ENCODE peak calls at places on chromosome 5, in eight cellular contexts. P is GM23248, E is aorta, X is astrocyte, J is brain microvascular endothelial cell, I is fibroblast of lung, M is left ventricle myocardium inferior, V is ovary. B is an unnamed sample. For H3K36me3, the result is how much of the 10 kb centered on the place peaks cover.

GRCh38 chr5:109961755-109962154 is 272.0 kb downstream of the MAN2A1 start:
- DNase-seq in M (no peak), X (no peak), P (no peak), I (no peak), J (no peak), V (no peak), E (no peak), B (no peak)

GRCh38 chr5:113065626-113066025 is 89.0 kb downstream of the DCP2 start:
- DNase-seq in M (no peak), P (no peak), E (no peak), V (no peak), X (no peak), J (no peak), I (no peak), B (no peak)

GRCh38 chr5:133514456-133514855 is 97.9 kb downstream of the FSTL4 start:
- DNase-seq in M (no peak), P (no peak), E (no peak), X (no peak), V (no peak), J (no peak), I (no peak), B (no peak)

GRCh38 chr5:117752403-117752802 is 1177.8 kb upstream of the SEMA6A start:
- DNase-seq in J (no peak), E (no peak), P (no peak), V (no peak), I (no peak), X (no peak), M (no peak), B (no peak)

GRCh38 chr5:57002959-57003485 is 51.1 kb upstream of the MIER3 start:
- DNase-seq in E (no peak), M (no peak), P (no peak), X (no peak), V (no peak), I (no peak), J (no peak), B (no peak)

GRCh38 chr5:98962587-98962986 is 33.8 kb upstream of the CHD1 start:
- DNase-seq in M (no peak), E (no peak), I (no peak), X (no peak), P (no peak), V (no peak), J (no peak), B (no peak)

GRCh38 chr5:111299831-111300432 is 75.7 kb downstream of the CAMK4 start:
- DNase-seq in P (no peak), X (no peak), J (no peak), E (no peak), M (no peak), V (no peak), I (no peak), B (no peak)

GRCh38 chr5:131751551-131751950 is 45.3 kb downstream of the FNIP1 start:
- DNase-seq in I (peak), J (no peak), X (no peak), M (no peak), V (no peak), P (peak), E (no peak), B (no peak)

GRCh38 chr5:151251001-151251551 is 1.9 kb upstream of the GM2A start:
- DNase-seq in E (no peak), V (no peak), I (no peak), P (no peak), J (no peak), M (no peak), X (no peak), B (no peak)

GRCh38 chr5:152332696-152333095 is 72.4 kb downstream of the NMUR2 start:
- DNase-seq in M (no peak), P (no peak), E (no peak), X (no peak), I (no peak), J (no peak), V (no peak), B (no peak)

GRCh38 chr5:94469889-94470288 is 148.5 kb downstream of the KIAA0825 start:
- DNase-seq in P (peak), E (no peak), I (peak), J (peak), X (peak), M (no peak), V (no peak), B (no peak)

GRCh38 chr5:2168601-2169416 is 286.1 kb upstream of the IRX4 start:
- DNase-seq in M (no peak), V (no peak), J (no peak), X (no peak), I (no peak), E (no peak), P (no peak), B (no peak)

GRCh38 chr5:44542470-44542869 is 153.2 kb upstream of the FGF10 start:
- DNase-seq in P (no peak), V (no peak), E (no peak), X (peak), J (no peak), M (no peak), I (peak), B (no peak)

GRCh38 chr5:172150514-172151425 is 37.3 kb downstream of the STK10 start:
- DNase-seq in V (no peak), P (peak), J (no peak), E (peak), X (no peak), I (peak), M (peak), B (no peak)

GRCh38 chr5:57499262-57500050 is 16.8 kb upstream of the ACTBL2 start:
- DNase-seq in J (peak), X (peak), P (peak), I (peak), M (no peak), E (no peak), V (no peak), B (peak)

GRCh38 chr5:6711409-6712135 is 1.7 kb upstream of the TENT4A start:
- DNase-seq in X (no peak), P (no peak), V (no peak), M (no peak), J (no peak), I (no peak), E (no peak), B (peak)

GRCh38 chr5:16750445-16750844 is 133.6 kb upstream of the RETREG1 start:
- DNase-seq in X (no peak), M (no peak), V (no peak), E (no peak), P (no peak), I (no peak), J (no peak), B (no peak)

GRCh38 chr5:77204967-77205366 is 5.5 kb upstream of the PDE8B start:
- DNase-seq in J (no peak), P (no peak), X (no peak), E (no peak), V (no peak), M (no peak), I (no peak), B (peak)

GRCh38 chr5:151684690-151685361 is 1.9 kb downstream of the SPARC start:
- DNase-seq in I (peak), V (peak), E (peak), M (no peak), X (peak), P (peak), J (peak), B (peak)

GRCh38 chr5:156513123-156513814 is 186.3 kb downstream of the SGCD start:
- DNase-seq in J (no peak), M (no peak), E (no peak), I (no peak), X (no peak), P (peak), V (no peak), B (no peak)

GRCh38 chr5:180470966-180471582 is 23.1 kb upstream of the CNOT6 start:
- DNase-seq in M (peak), J (no peak), X (peak), V (peak), I (peak), P (peak), E (peak), B (peak)

GRCh38 chr5:62093981-62094380 is 212.0 kb upstream of the KIF2A start:
- DNase-seq in V (no peak), M (no peak), E (no peak), P (peak), X (peak), I (peak), J (peak), B (peak)

GRCh38 chr5:97209343-97209742 is 26.3 kb upstream of the RIOK2 start:
- DNase-seq in M (no peak), V (no peak), J (no peak), I (no peak), E (no peak), P (no peak), X (no peak), B (no peak)

GRCh38 chr5:170467000-170467707 is 36.7 kb upstream of the KCNIP1 start:
- DNase-seq in J (peak), X (peak), M (no peak), V (no peak), P (peak), I (peak), E (no peak), B (peak)

GRCh38 chr5:140251527-140251973 is 51.4 kb downstream of the PFDN1 start:
- DNase-seq in I (peak), J (peak), X (peak), V (no peak), P (peak), E (peak), M (no peak), B (peak)

GRCh38 chr5:28483327-28484025 is 1445.1 kb upstream of the CDH9 start:
- DNase-seq in J (no peak), I (no peak), V (no peak), E (no peak), X (no peak), P (no peak), M (no peak), B (no peak)

GRCh38 chr5:74722271-74722670 is 37.2 kb downstream of the HEXB start:
- DNase-seq in J (no peak), V (no peak), M (no peak), I (no peak), X (no peak), E (no peak), P (no peak), B (no peak)

GRCh38 chr5:118069452-118069851 is 918.9 kb downstream of the DTWD2 start:
- DNase-seq in E (no peak), J (no peak), X (no peak), P (no peak), I (no peak), V (no peak), M (no peak), B (no peak)

GRCh38 chr5:61641748-61642565 is 309.9 kb downstream of the ZSWIM6 start:
- DNase-seq in E (no peak), J (no peak), V (no peak), I (no peak), P (peak), M (no peak), X (no peak), B (no peak)

GRCh38 chr5:173423452-173424117 is 95.4 kb upstream of the STC2 start:
- DNase-seq in P (no peak), M (no peak), J (no peak), E (no peak), I (no peak), V (no peak), X (no peak), B (no peak)

GRCh38 chr5:107669543-107670027 is 1.2 kb downstream of the EFNA5 start:
- DNase-seq in I (peak), V (peak), E (peak), P (peak), X (peak), J (peak), M (peak), B (peak)

GRCh38 chr5:110054240-110054639 is 364.5 kb downstream of the MAN2A1 start:
- DNase-seq in J (peak), E (peak), X (peak), M (no peak), V (no peak), P (peak), I (peak), B (peak)

GRCh38 chr5:96966801-96967200 is 30.9 kb downstream of the LNPEP start:
- DNase-seq in V (no peak), E (no peak), J (no peak), X (no peak), P (no peak), I (no peak), M (no peak), B (no peak)

GRCh38 chr5:134127376-134127861 is 12.9 kb downstream of the TCF7 start:
- DNase-seq in E (peak), V (no peak), M (peak), P (no peak), X (peak), J (peak), I (peak), B (peak)

GRCh38 chr5:179680780-179681411 is at the start of gene CBY3:
- DNase-seq in E (no peak), V (no peak), M (no peak), I (no peak), X (no peak), P (peak), J (no peak), B (peak)

GRCh38 chr5:18745988-18746615 is 1111.8 kb downstream of the TAF11L14 start:
- DNase-seq in X (no peak), J (no peak), I (no peak), P (peak), M (no peak), V (peak), E (no peak), B (peak)

GRCh38 chr5:115875447-115875846 is 33.7 kb downstream of the AP3S1 start:
- DNase-seq in X (no peak), V (no peak), M (no peak), J (no peak), P (peak), E (no peak), I (no peak), B (no peak)

DNA sequence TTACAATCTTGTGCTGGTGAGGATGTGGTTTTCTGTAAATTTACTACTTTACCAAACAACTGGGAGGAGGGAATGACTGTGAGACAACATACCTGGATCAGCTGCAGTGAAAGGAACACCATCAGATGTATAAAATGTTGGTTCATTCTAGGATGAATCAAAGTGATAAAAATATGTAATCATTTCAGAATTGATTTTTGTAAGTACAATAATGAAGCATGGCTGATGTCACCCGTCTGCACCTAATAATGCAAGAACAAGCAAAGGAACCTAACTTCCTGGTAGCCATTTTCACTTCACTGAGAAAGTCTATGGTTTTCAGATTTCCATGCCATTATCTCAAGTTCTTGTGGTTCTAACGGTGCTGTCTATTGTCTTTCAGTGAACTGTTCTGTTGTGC is 18.7 kb upstream of the C5orf34 start:
- DNase-seq in I (no peak), J (no peak), P (no peak), E (no peak), X (no peak), M (no peak), V (no peak), B (no peak)
- H3K36me3 ChIP-seq in I (under half), J (under half), P (half or more), E (under half), X (half or more), M (half or more), V (under half), B (half or more)

GRCh38 chr5:81650992-81651391 is 99.9 kb downstream of the SSBP2 start:
- DNase-seq in P (no peak), M (no peak), J (no peak), X (no peak), I (no peak), E (no peak), V (no peak), B (no peak)

GRCh38 chr5:81646469-81646868 is 104.4 kb downstream of the SSBP2 start:
- DNase-seq in X (no peak), J (no peak), M (no peak), P (no peak), E (no peak), I (no peak), V (no peak), B (no peak)
- H3K36me3 ChIP-seq in X (under half), J (under half), M (under half), P (under half), E (under half), I (under half), V (under half), B (under half)

GRCh38 chr5:135342227-135342859 is 56.7 kb downstream of the MACROH2A1 start:
- DNase-seq in I (no peak), E (no peak), M (no peak), J (no peak), X (no peak), V (no peak), P (no peak), B (no peak)
- H3K36me3 ChIP-seq in I (under half), E (under half), M (half or more), J (half or more), X (half or more), V (under half), P (under half), B (half or more)

GRCh38 chr5:32261198-32261597 is 51.5 kb downstream of the MTMR12 start:
- DNase-seq in V (no peak), J (no peak), I (no peak), X (no peak), M (no peak), E (no peak), P (no peak), B (no peak)
- H3K36me3 ChIP-seq in V (under half), J (under half), I (under half), X (under half), M (half or more), E (under half), P (under half), B (under half)

GRCh38 chr5:55823151-55823796 is 27.9 kb upstream of the IL31RA start:
- DNase-seq in J (no peak), V (no peak), E (no peak), X (no peak), P (no peak), I (no peak), M (no peak), B (no peak)
- H3K36me3 ChIP-seq in J (under half), V (under half), E (under half), X (under half), P (under half), I (under half), M (under half), B (under half)

DNA sequence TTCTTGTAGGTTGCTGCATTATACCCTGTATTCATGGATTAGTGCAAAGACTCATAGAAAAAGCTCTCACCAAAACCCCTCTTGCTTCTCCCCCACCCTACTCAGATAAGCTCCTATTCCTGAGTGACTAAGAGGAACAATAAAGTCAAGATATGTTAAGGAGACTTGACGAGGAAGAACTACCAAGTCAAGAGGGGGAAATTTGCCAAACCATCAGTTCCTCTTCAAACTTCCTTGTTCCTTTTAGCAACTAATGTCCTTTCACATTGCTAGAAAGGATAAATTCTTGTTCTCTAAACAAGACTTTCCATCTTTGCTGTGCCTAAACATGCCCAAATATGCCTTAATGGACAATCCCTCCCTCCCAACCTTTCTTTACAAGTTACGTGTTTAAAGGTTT is 27.0 kb downstream of the CNOT8 start:
- DNase-seq in E (no peak), V (no peak), J (no peak), I (no peak), X (no peak), P (no peak), M (no peak), B (no peak)
- H3K36me3 ChIP-seq in E (under half), V (under half), J (under half), I (under half), X (under half), P (under half), M (half or more), B (half or more)